ENCODE peak calls at places on chromosomes 7 and 10, in five cellular contexts. One of them, this sample, is unnamed.

GRCh38 chr7:102320601-102321350 is 34.1 kb downstream of the SH2B2 start:
- DNase-seq in cardiac fibroblast: no peak
- DNase-seq in left ventricle myocardium inferior: no peak
- DNase-seq in fibroblast of lung: no peak
- DNase-seq in astrocyte: no peak
- DNase-seq in this sample: no peak

GRCh38 chr7:34365011-34365410 is 293.0 kb upstream of the NPSR1 start:
- DNase-seq in cardiac fibroblast: no peak
- DNase-seq in left ventricle myocardium inferior: no peak
- DNase-seq in fibroblast of lung: no peak
- DNase-seq in astrocyte: no peak
- DNase-seq in this sample: no peak

GRCh38 chr10:61943699-61944444 is 42.4 kb downstream of the ARID5B start:
- DNase-seq in cardiac fibroblast: peak
- DNase-seq in left ventricle myocardium inferior: no peak
- DNase-seq in fibroblast of lung: peak
- DNase-seq in astrocyte: peak
- DNase-seq in this sample: peak

GRCh38 chr10:132248455-132249231 is 59.1 kb downstream of the STK32C start:
- DNase-seq in cardiac fibroblast: peak
- DNase-seq in left ventricle myocardium inferior: no peak
- DNase-seq in fibroblast of lung: no peak
- DNase-seq in astrocyte: no peak
- DNase-seq in this sample: peak

GRCh38 chr7:7970113-7970619 is 1.6 kb downstream of the GLCCI1 start:
- DNase-seq in cardiac fibroblast: no peak
- DNase-seq in left ventricle myocardium inferior: no peak
- DNase-seq in fibroblast of lung: no peak
- DNase-seq in astrocyte: no peak
- DNase-seq in this sample: no peak

GRCh38 chr7:2734084-2734601 is 46.1 kb downstream of the AMZ1 start:
- DNase-seq in cardiac fibroblast: no peak
- DNase-seq in left ventricle myocardium inferior: no peak
- DNase-seq in fibroblast of lung: no peak
- DNase-seq in astrocyte: no peak
- DNase-seq in this sample: no peak

GRCh38 chr7:44797329-44798258 is 1.1 kb downstream of the PPIA start:
- DNase-seq in cardiac fibroblast: peak
- DNase-seq in left ventricle myocardium inferior: peak
- DNase-seq in fibroblast of lung: peak
- DNase-seq in astrocyte: peak
- DNase-seq in this sample: peak

GRCh38 chr10:28806951-28807759 is 129.8 kb downstream of the BAMBI start:
- DNase-seq in cardiac fibroblast: no peak
- DNase-seq in left ventricle myocardium inferior: no peak
- DNase-seq in fibroblast of lung: peak
- DNase-seq in astrocyte: no peak
- DNase-seq in this sample: no peak

GRCh38 chr7:49980414-49980813 is 112.6 kb downstream of the ZPBP start:
- DNase-seq in cardiac fibroblast: no peak
- DNase-seq in left ventricle myocardium inferior: no peak
- DNase-seq in fibroblast of lung: no peak
- DNase-seq in astrocyte: no peak
- DNase-seq in this sample: no peak

GRCh38 chr10:19570991-19571390 is 245.2 kb upstream of the PLXDC2 start:
- DNase-seq in cardiac fibroblast: no peak
- DNase-seq in left ventricle myocardium inferior: no peak
- DNase-seq in fibroblast of lung: peak
- DNase-seq in astrocyte: no peak
- DNase-seq in this sample: no peak

GRCh38 chr7:2512179-2512644 is 7.4 kb upstream of the LFNG start:
- DNase-seq in cardiac fibroblast: no peak
- DNase-seq in left ventricle myocardium inferior: peak
- DNase-seq in fibroblast of lung: no peak
- DNase-seq in astrocyte: no peak
- DNase-seq in this sample: no peak

GRCh38 chr10:132580617-132581016 is 43.0 kb downstream of the INPP5A start:
- DNase-seq in cardiac fibroblast: no peak
- DNase-seq in left ventricle myocardium inferior: no peak
- DNase-seq in fibroblast of lung: no peak
- DNase-seq in astrocyte: no peak
- DNase-seq in this sample: no peak

GRCh38 chr10:119337223-119337622 is 129.9 kb downstream of the GRK5 start:
- DNase-seq in cardiac fibroblast: no peak
- DNase-seq in left ventricle myocardium inferior: no peak
- DNase-seq in fibroblast of lung: no peak
- DNase-seq in astrocyte: no peak
- DNase-seq in this sample: no peak

GRCh38 chr10:123381271-123381670 is 227.1 kb downstream of the BUB3 start:
- DNase-seq in cardiac fibroblast: peak
- DNase-seq in left ventricle myocardium inferior: no peak
- DNase-seq in fibroblast of lung: no peak
- DNase-seq in astrocyte: peak
- DNase-seq in this sample: no peak

GRCh38 chr7:46534593-46535271 is 613.7 kb upstream of the IGFBP3 start:
- DNase-seq in cardiac fibroblast: peak
- DNase-seq in left ventricle myocardium inferior: no peak
- DNase-seq in fibroblast of lung: peak
- DNase-seq in astrocyte: peak
- DNase-seq in this sample: no peak

GRCh38 chr10:11515596-11516418 is 95.6 kb downstream of the USP6NL start:
- DNase-seq in cardiac fibroblast: peak
- DNase-seq in left ventricle myocardium inferior: no peak
- DNase-seq in fibroblast of lung: peak
- DNase-seq in astrocyte: peak
- DNase-seq in this sample: peak

GRCh38 chr10:32253300-32253699 is 93.7 kb downstream of the EPC1 start:
- DNase-seq in cardiac fibroblast: no peak
- DNase-seq in left ventricle myocardium inferior: no peak
- DNase-seq in fibroblast of lung: no peak
- DNase-seq in astrocyte: no peak
- DNase-seq in this sample: no peak

GRCh38 chr7:135206887-135207738 is 4.2 kb downstream of the WDR91 start:
- DNase-seq in cardiac fibroblast: no peak
- DNase-seq in left ventricle myocardium inferior: no peak
- DNase-seq in fibroblast of lung: no peak
- DNase-seq in astrocyte: no peak
- DNase-seq in this sample: no peak

GRCh38 chr7:26492816-26493215 is 201.2 kb downstream of the SNX10 start:
- DNase-seq in cardiac fibroblast: no peak
- DNase-seq in left ventricle myocardium inferior: no peak
- DNase-seq in fibroblast of lung: no peak
- DNase-seq in astrocyte: no peak
- DNase-seq in this sample: no peak

GRCh38 chr7:145919712-145920111 is 196.9 kb upstream of the CNTNAP2 start:
- DNase-seq in cardiac fibroblast: no peak
- DNase-seq in left ventricle myocardium inferior: no peak
- DNase-seq in fibroblast of lung: no peak
- DNase-seq in astrocyte: no peak
- DNase-seq in this sample: no peak

GRCh38 chr10:62738916-62739315 is 65.6 kb upstream of the ADO start:
- DNase-seq in cardiac fibroblast: no peak
- DNase-seq in left ventricle myocardium inferior: no peak
- DNase-seq in fibroblast of lung: peak
- DNase-seq in astrocyte: peak
- DNase-seq in this sample: no peak

GRCh38 chr7:151838861-151839381 is 38.0 kb downstream of the PRKAG2 start:
- DNase-seq in cardiac fibroblast: no peak
- DNase-seq in left ventricle myocardium inferior: peak
- DNase-seq in fibroblast of lung: no peak
- DNase-seq in astrocyte: no peak
- DNase-seq in this sample: peak

GRCh38 chr7:139118234-139118802 is 8.8 kb upstream of the ZC3HAV1 start:
- DNase-seq in cardiac fibroblast: peak
- DNase-seq in left ventricle myocardium inferior: no peak
- DNase-seq in fibroblast of lung: peak
- DNase-seq in astrocyte: peak
- DNase-seq in this sample: no peak

GRCh38 chr10:22324893-22325271 is 4.0 kb downstream of the BMI1 start:
- DNase-seq in cardiac fibroblast: no peak
- DNase-seq in left ventricle myocardium inferior: no peak
- DNase-seq in fibroblast of lung: no peak
- DNase-seq in astrocyte: no peak
- DNase-seq in this sample: no peak

GRCh38 chr10:82294874-82295378 is 419.9 kb downstream of the NRG3 start:
- DNase-seq in cardiac fibroblast: peak
- DNase-seq in left ventricle myocardium inferior: no peak
- DNase-seq in fibroblast of lung: no peak
- DNase-seq in astrocyte: no peak
- DNase-seq in this sample: no peak

GRCh38 chr7:38506004-38506403 is 125.2 kb downstream of the AMPH start:
- DNase-seq in cardiac fibroblast: peak
- DNase-seq in left ventricle myocardium inferior: no peak
- DNase-seq in fibroblast of lung: no peak
- DNase-seq in astrocyte: no peak
- DNase-seq in this sample: no peak

GRCh38 chr10:73902351-73902750 is 8.6 kb upstream of the PLAU start:
- DNase-seq in cardiac fibroblast: no peak
- DNase-seq in left ventricle myocardium inferior: no peak
- DNase-seq in fibroblast of lung: no peak
- DNase-seq in astrocyte: no peak
- DNase-seq in this sample: no peak

GRCh38 chr10:31619410-31620095 is 300.5 kb downstream of the ZEB1 start:
- DNase-seq in cardiac fibroblast: no peak
- DNase-seq in left ventricle myocardium inferior: peak
- DNase-seq in fibroblast of lung: no peak
- DNase-seq in astrocyte: no peak
- DNase-seq in this sample: no peak

DNA sequence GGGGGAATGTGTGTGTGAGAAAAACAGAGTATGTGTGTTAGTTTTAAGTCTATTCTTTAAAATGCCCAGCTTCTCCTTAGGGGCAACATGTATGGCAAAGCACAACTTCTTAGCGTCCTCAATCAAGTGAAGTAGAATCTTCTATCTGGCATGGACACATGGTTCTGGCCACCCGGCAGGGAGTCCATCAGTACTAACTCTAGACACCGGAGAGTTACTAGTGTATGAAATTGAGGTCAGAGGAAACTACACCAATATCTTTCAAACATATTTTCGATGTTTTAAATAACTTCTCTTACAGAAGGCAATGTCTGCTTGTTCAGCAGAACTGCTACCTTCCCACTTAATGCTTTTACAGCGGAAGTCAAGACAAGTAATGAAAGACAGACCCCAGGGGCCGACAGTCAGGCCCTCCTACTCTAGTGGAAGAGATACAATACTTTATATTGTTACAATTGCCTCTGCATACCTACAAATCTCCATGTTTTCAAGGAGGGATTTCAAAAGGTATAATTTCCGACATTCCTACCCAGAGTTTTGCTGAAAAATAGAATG is 89.8 kb downstream of the RNF216 start:
- DNase-seq in cardiac fibroblast: peak
- DNase-seq in left ventricle myocardium inferior: no peak
- DNase-seq in fibroblast of lung: no peak
- DNase-seq in astrocyte: no peak
- DNase-seq in this sample: no peak
- H3K4me3 ChIP-seq in cardiac fibroblast: no peak
- H3K4me3 ChIP-seq in left ventricle myocardium inferior: peak
- H3K4me3 ChIP-seq in fibroblast of lung: no peak
- H3K4me3 ChIP-seq in astrocyte: peak
- H3K4me3 ChIP-seq in this sample: no peak

GRCh38 chr7:12481722-12482121 is 78.1 kb upstream of the VWDE start:
- DNase-seq in cardiac fibroblast: no peak
- DNase-seq in left ventricle myocardium inferior: no peak
- DNase-seq in fibroblast of lung: peak
- DNase-seq in astrocyte: no peak
- DNase-seq in this sample: no peak
- H3K4me3 ChIP-seq in cardiac fibroblast: no peak
- H3K4me3 ChIP-seq in left ventricle myocardium inferior: no peak
- H3K4me3 ChIP-seq in fibroblast of lung: no peak
- H3K4me3 ChIP-seq in astrocyte: no peak
- H3K4me3 ChIP-seq in this sample: no peak

GRCh38 chr7:100946111-100946510 is 3.2 kb upstream of the MUC3A start:
- DNase-seq in cardiac fibroblast: no peak
- DNase-seq in left ventricle myocardium inferior: no peak
- DNase-seq in fibroblast of lung: no peak
- DNase-seq in astrocyte: no peak
- DNase-seq in this sample: no peak

GRCh38 chr7:100949227-100949930 is at the start of gene MUC3A:
- DNase-seq in cardiac fibroblast: no peak
- DNase-seq in left ventricle myocardium inferior: no peak
- DNase-seq in fibroblast of lung: no peak
- DNase-seq in astrocyte: no peak
- DNase-seq in this sample: no peak

GRCh38 chr7:100946766-100947365 is 2.5 kb upstream of the MUC3A start:
- DNase-seq in cardiac fibroblast: no peak
- DNase-seq in left ventricle myocardium inferior: no peak
- DNase-seq in fibroblast of lung: no peak
- DNase-seq in astrocyte: no peak
- DNase-seq in this sample: no peak

GRCh38 chr7:100949931-100950443 is 653 bp downstream of the MUC3A start:
- DNase-seq in cardiac fibroblast: no peak
- DNase-seq in left ventricle myocardium inferior: no peak
- DNase-seq in fibroblast of lung: no peak
- DNase-seq in astrocyte: no peak
- DNase-seq in this sample: no peak

GRCh38 chr7:100947792-100948191 is 1.5 kb upstream of the MUC3A start:
- DNase-seq in cardiac fibroblast: no peak
- DNase-seq in left ventricle myocardium inferior: no peak
- DNase-seq in fibroblast of lung: no peak
- DNase-seq in astrocyte: no peak
- DNase-seq in this sample: no peak
- H3K4me3 ChIP-seq in cardiac fibroblast: no peak
- H3K4me3 ChIP-seq in left ventricle myocardium inferior: no peak
- H3K4me3 ChIP-seq in fibroblast of lung: no peak
- H3K4me3 ChIP-seq in astrocyte: no peak
- H3K4me3 ChIP-seq in this sample: no peak

GRCh38 chr10:97179731-97180366 is 5.9 kb downstream of the SLIT1 start:
- DNase-seq in cardiac fibroblast: no peak
- DNase-seq in left ventricle myocardium inferior: no peak
- DNase-seq in fibroblast of lung: no peak
- DNase-seq in astrocyte: no peak
- DNase-seq in this sample: no peak

GRCh38 chr10:97178074-97178473 is 7.7 kb downstream of the SLIT1 start:
- DNase-seq in cardiac fibroblast: no peak
- DNase-seq in left ventricle myocardium inferior: no peak
- DNase-seq in fibroblast of lung: no peak
- DNase-seq in astrocyte: no peak
- DNase-seq in this sample: no peak

GRCh38 chr10:97180367-97180763 is 5.4 kb downstream of the SLIT1 start:
- DNase-seq in cardiac fibroblast: no peak
- DNase-seq in left ventricle myocardium inferior: no peak
- DNase-seq in fibroblast of lung: no peak
- DNase-seq in astrocyte: no peak
- DNase-seq in this sample: no peak

GRCh38 chr10:97180986-97181385 is 4.8 kb downstream of the SLIT1 start:
- DNase-seq in cardiac fibroblast: no peak
- DNase-seq in left ventricle myocardium inferior: no peak
- DNase-seq in fibroblast of lung: no peak
- DNase-seq in astrocyte: no peak
- DNase-seq in this sample: no peak

DNA sequence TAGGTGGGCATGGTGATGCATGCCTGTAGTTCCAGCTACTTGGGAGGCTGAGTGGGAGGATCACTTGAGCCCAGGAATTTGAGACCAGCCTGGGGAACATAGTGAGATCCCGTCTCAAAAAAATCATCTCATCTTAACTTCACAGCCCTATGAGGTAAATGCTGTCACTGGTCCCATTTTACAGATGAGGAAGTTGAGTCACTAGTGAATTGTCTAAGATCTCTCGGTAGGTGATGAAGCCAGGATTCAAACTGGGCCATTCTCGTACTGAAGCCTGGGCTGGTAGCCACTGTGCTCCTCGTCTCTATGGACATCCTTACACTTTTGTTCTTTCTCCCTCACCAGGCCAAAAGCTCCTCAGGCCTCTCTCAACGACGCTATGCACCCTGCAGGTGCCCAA is 6.4 kb downstream of the SLIT1 start:
- DNase-seq in cardiac fibroblast: no peak
- DNase-seq in left ventricle myocardium inferior: no peak
- DNase-seq in fibroblast of lung: no peak
- DNase-seq in astrocyte: no peak
- DNase-seq in this sample: no peak
- H3K4me3 ChIP-seq in cardiac fibroblast: no peak
- H3K4me3 ChIP-seq in left ventricle myocardium inferior: no peak
- H3K4me3 ChIP-seq in fibroblast of lung: no peak
- H3K4me3 ChIP-seq in astrocyte: no peak
- H3K4me3 ChIP-seq in this sample: no peak